ENCODE peak calls at places on chromosomes 6 and 20, in eight cellular contexts. One of them, this sample, is unnamed. For H3K4me1, the result is how much of the 10 kb centered on the place peaks cover.

GRCh38 chr6:132122871-132123270 is 171.7 kb upstream of the CCN2 start:
- DNase-seq in pancreas: no peak
- DNase-seq in A673: peak
- DNase-seq in heart right ventricle: no peak
- DNase-seq in tibial artery: no peak
- DNase-seq in A549: no peak
- DNase-seq in MM.1S: no peak
- DNase-seq in cardiac muscle cell: peak
- DNase-seq in this sample: peak

GRCh38 chr6:151442359-151442758 is 9.6 kb downstream of the RMND1 start:
- DNase-seq in tibial artery: no peak
- DNase-seq in MM.1S: no peak
- DNase-seq in A549: no peak
- DNase-seq in cardiac muscle cell: no peak
- DNase-seq in heart right ventricle: no peak
- DNase-seq in A673: no peak
- DNase-seq in pancreas: no peak
- DNase-seq in this sample: no peak

GRCh38 chr20:56322661-56323060 is 36.1 kb upstream of the FAM210B start:
- DNase-seq in heart right ventricle: no peak
- DNase-seq in A673: no peak
- DNase-seq in tibial artery: no peak
- DNase-seq in pancreas: no peak
- DNase-seq in cardiac muscle cell: no peak
- DNase-seq in MM.1S: no peak
- DNase-seq in A549: no peak
- DNase-seq in this sample: no peak

GRCh38 chr6:43806758-43807227 is 36.8 kb downstream of the VEGFA start:
- DNase-seq in heart right ventricle: no peak
- DNase-seq in tibial artery: no peak
- DNase-seq in A673: no peak
- DNase-seq in pancreas: no peak
- DNase-seq in A549: no peak
- DNase-seq in cardiac muscle cell: no peak
- DNase-seq in MM.1S: no peak
- DNase-seq in this sample: no peak

GRCh38 chr20:50172347-50173013 is 18.1 kb upstream of the CEBPB start:
- DNase-seq in A673: no peak
- DNase-seq in MM.1S: no peak
- DNase-seq in tibial artery: peak
- DNase-seq in heart right ventricle: peak
- DNase-seq in cardiac muscle cell: peak
- DNase-seq in A549: peak
- DNase-seq in pancreas: peak
- DNase-seq in this sample: no peak

GRCh38 chr6:6332873-6333272 is 12.4 kb upstream of the F13A1 start:
- DNase-seq in heart right ventricle: no peak
- DNase-seq in MM.1S: peak
- DNase-seq in A549: no peak
- DNase-seq in cardiac muscle cell: no peak
- DNase-seq in A673: no peak
- DNase-seq in tibial artery: no peak
- DNase-seq in pancreas: no peak
- DNase-seq in this sample: no peak

GRCh38 chr6:163427498-163428254 is 13.2 kb downstream of the QKI start:
- DNase-seq in MM.1S: no peak
- DNase-seq in heart right ventricle: no peak
- DNase-seq in cardiac muscle cell: peak
- DNase-seq in A673: peak
- DNase-seq in pancreas: no peak
- DNase-seq in A549: peak
- DNase-seq in tibial artery: no peak
- DNase-seq in this sample: peak

GRCh38 chr20:20205862-20206236 is 153.5 kb downstream of the CFAP61 start:
- DNase-seq in tibial artery: no peak
- DNase-seq in MM.1S: no peak
- DNase-seq in heart right ventricle: no peak
- DNase-seq in pancreas: no peak
- DNase-seq in A673: no peak
- DNase-seq in cardiac muscle cell: no peak
- DNase-seq in A549: no peak
- DNase-seq in this sample: no peak

GRCh38 chr6:116761779-116762178 is 3.7 kb downstream of the FAM162B start:
- DNase-seq in cardiac muscle cell: no peak
- DNase-seq in A673: no peak
- DNase-seq in MM.1S: no peak
- DNase-seq in A549: no peak
- DNase-seq in pancreas: no peak
- DNase-seq in heart right ventricle: no peak
- DNase-seq in tibial artery: no peak
- DNase-seq in this sample: no peak

GRCh38 chr6:31462026-31462963 is 35.6 kb upstream of the MICB start:
- DNase-seq in pancreas: no peak
- DNase-seq in A673: no peak
- DNase-seq in heart right ventricle: no peak
- DNase-seq in A549: no peak
- DNase-seq in MM.1S: no peak
- DNase-seq in tibial artery: no peak
- DNase-seq in cardiac muscle cell: no peak
- DNase-seq in this sample: no peak

GRCh38 chr20:23634985-23635767 is 2.6 kb downstream of the CST3 start:
- DNase-seq in A673: no peak
- DNase-seq in A549: no peak
- DNase-seq in cardiac muscle cell: no peak
- DNase-seq in heart right ventricle: no peak
- DNase-seq in tibial artery: no peak
- DNase-seq in MM.1S: no peak
- DNase-seq in pancreas: no peak
- DNase-seq in this sample: no peak

GRCh38 chr6:56540950-56541600 is 101.6 kb downstream of the DST start:
- DNase-seq in tibial artery: no peak
- DNase-seq in heart right ventricle: no peak
- DNase-seq in A549: no peak
- DNase-seq in A673: no peak
- DNase-seq in MM.1S: no peak
- DNase-seq in pancreas: no peak
- DNase-seq in cardiac muscle cell: no peak
- DNase-seq in this sample: no peak

GRCh38 chr6:144957236-144957937 is 672.3 kb downstream of the UTRN start:
- DNase-seq in cardiac muscle cell: no peak
- DNase-seq in pancreas: no peak
- DNase-seq in A673: no peak
- DNase-seq in MM.1S: no peak
- DNase-seq in A549: peak
- DNase-seq in heart right ventricle: no peak
- DNase-seq in tibial artery: no peak
- DNase-seq in this sample: no peak

GRCh38 chr6:32108094-32108627 is 977 bp downstream of the TNXB start:
- DNase-seq in MM.1S: no peak
- DNase-seq in tibial artery: peak
- DNase-seq in heart right ventricle: peak
- DNase-seq in A673: peak
- DNase-seq in A549: no peak
- DNase-seq in pancreas: peak
- DNase-seq in cardiac muscle cell: peak
- DNase-seq in this sample: no peak

GRCh38 chr6:17927705-17928104 is 59.7 kb downstream of the KIF13A start:
- DNase-seq in MM.1S: no peak
- DNase-seq in tibial artery: no peak
- DNase-seq in cardiac muscle cell: no peak
- DNase-seq in A673: no peak
- DNase-seq in A549: no peak
- DNase-seq in pancreas: no peak
- DNase-seq in heart right ventricle: peak
- DNase-seq in this sample: no peak

GRCh38 chr20:10985536-10985935 is 311.7 kb upstream of the JAG1 start:
- DNase-seq in MM.1S: no peak
- DNase-seq in tibial artery: no peak
- DNase-seq in A549: peak
- DNase-seq in heart right ventricle: no peak
- DNase-seq in pancreas: no peak
- DNase-seq in A673: no peak
- DNase-seq in cardiac muscle cell: peak
- DNase-seq in this sample: no peak

GRCh38 chr20:10982692-10983091 is 308.9 kb upstream of the JAG1 start:
- DNase-seq in cardiac muscle cell: peak
- DNase-seq in pancreas: no peak
- DNase-seq in heart right ventricle: peak
- DNase-seq in tibial artery: peak
- DNase-seq in A673: no peak
- DNase-seq in A549: peak
- DNase-seq in MM.1S: no peak
- DNase-seq in this sample: peak

GRCh38 chr20:10984294-10984693 is 310.5 kb upstream of the JAG1 start:
- DNase-seq in heart right ventricle: no peak
- DNase-seq in MM.1S: no peak
- DNase-seq in A673: no peak
- DNase-seq in tibial artery: no peak
- DNase-seq in A549: no peak
- DNase-seq in cardiac muscle cell: no peak
- DNase-seq in pancreas: no peak
- DNase-seq in this sample: no peak

GRCh38 chr20:10986586-10986985 is 312.8 kb upstream of the JAG1 start:
- DNase-seq in pancreas: no peak
- DNase-seq in A673: no peak
- DNase-seq in A549: no peak
- DNase-seq in tibial artery: no peak
- DNase-seq in cardiac muscle cell: no peak
- DNase-seq in heart right ventricle: no peak
- DNase-seq in MM.1S: no peak
- DNase-seq in this sample: peak

DNA sequence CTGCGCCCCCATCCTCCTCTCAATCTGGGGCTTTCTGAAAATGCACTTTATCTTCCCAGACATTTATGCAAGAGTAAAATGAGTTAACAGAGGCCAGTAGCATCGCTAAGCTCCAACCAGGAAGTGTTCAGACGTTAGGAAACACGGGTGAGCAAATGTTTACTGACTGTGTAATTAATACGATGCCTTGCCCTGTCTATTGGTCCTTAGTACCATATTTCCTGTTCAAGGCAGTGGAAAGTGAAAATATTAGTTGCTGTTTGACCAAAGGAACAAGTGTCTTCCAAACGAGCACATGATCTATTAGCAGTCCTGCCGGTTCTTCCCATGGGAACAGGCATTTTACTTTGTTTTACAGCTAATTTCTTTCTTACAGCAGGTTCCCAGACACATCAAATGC is 311.1 kb upstream of the JAG1 start:
- DNase-seq in MM.1S: no peak
- DNase-seq in cardiac muscle cell: no peak
- DNase-seq in A549: peak
- DNase-seq in A673: no peak
- DNase-seq in tibial artery: no peak
- DNase-seq in heart right ventricle: no peak
- DNase-seq in pancreas: no peak
- DNase-seq in this sample: no peak
- H3K4me3 ChIP-seq in MM.1S: no peak
- H3K4me3 ChIP-seq in cardiac muscle cell: no peak
- H3K4me3 ChIP-seq in A549: no peak
- H3K4me3 ChIP-seq in A673: no peak
- H3K4me3 ChIP-seq in tibial artery: no peak
- H3K4me3 ChIP-seq in heart right ventricle: no peak
- H3K4me3 ChIP-seq in pancreas: no peak
- H3K4me3 ChIP-seq in this sample: no peak

GRCh38 chr20:63734111-63734945 is 2.1 kb upstream of the LIME1 start:
- DNase-seq in pancreas: peak
- DNase-seq in cardiac muscle cell: no peak
- DNase-seq in A673: no peak
- DNase-seq in tibial artery: no peak
- DNase-seq in heart right ventricle: no peak
- DNase-seq in MM.1S: no peak
- DNase-seq in A549: no peak
- DNase-seq in this sample: no peak

GRCh38 chr20:63734946-63735858 is 1.3 kb upstream of the LIME1 start:
- DNase-seq in heart right ventricle: no peak
- DNase-seq in A673: no peak
- DNase-seq in tibial artery: no peak
- DNase-seq in pancreas: peak
- DNase-seq in MM.1S: no peak
- DNase-seq in cardiac muscle cell: no peak
- DNase-seq in A549: no peak
- DNase-seq in this sample: no peak

GRCh38 chr20:63733117-63733516 is 3.3 kb upstream of the LIME1 start:
- DNase-seq in A549: no peak
- DNase-seq in heart right ventricle: no peak
- DNase-seq in cardiac muscle cell: no peak
- DNase-seq in MM.1S: no peak
- DNase-seq in tibial artery: no peak
- DNase-seq in pancreas: peak
- DNase-seq in A673: no peak
- DNase-seq in this sample: no peak

GRCh38 chr20:63732118-63733095 is 4.1 kb upstream of the LIME1 start:
- DNase-seq in pancreas: no peak
- DNase-seq in tibial artery: no peak
- DNase-seq in cardiac muscle cell: no peak
- DNase-seq in MM.1S: no peak
- DNase-seq in A673: no peak
- DNase-seq in A549: no peak
- DNase-seq in heart right ventricle: no peak
- DNase-seq in this sample: no peak

DNA sequence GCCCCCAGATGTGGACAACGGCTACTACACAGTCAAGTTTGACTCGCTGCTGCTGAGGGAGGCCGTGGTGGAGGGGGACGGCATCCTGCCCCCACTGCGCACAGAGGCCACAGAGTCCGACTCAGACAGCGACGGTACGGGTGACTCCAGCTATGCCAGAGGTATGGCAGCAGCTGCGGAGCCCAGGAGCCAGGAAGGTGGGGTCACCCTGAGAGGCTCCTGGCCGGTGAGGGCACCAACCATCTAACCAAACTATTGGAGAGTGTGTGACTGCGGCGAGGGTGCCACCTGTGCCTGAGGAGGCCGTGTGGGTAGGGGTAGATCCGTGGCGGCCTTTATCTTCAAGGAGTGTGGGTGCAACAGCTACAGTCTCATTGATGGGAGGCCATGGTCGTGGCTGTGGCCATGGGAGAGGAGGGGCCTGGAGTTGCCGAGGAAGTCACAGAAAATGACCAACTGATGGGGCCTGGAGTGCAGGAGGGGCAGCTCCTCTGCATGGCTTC is 2.8 kb upstream of the LIME1 start:
- DNase-seq in A549: no peak
- DNase-seq in heart right ventricle: no peak
- DNase-seq in cardiac muscle cell: no peak
- DNase-seq in MM.1S: no peak
- DNase-seq in pancreas: peak
- DNase-seq in A673: no peak
- DNase-seq in tibial artery: no peak
- DNase-seq in this sample: no peak
- H3K4me1 ChIP-seq in A549: under half
- H3K4me1 ChIP-seq in heart right ventricle: under half
- H3K4me1 ChIP-seq in cardiac muscle cell: under half
- H3K4me1 ChIP-seq in MM.1S: half or more
- H3K4me1 ChIP-seq in pancreas: under half
- H3K4me1 ChIP-seq in A673: under half
- H3K4me1 ChIP-seq in tibial artery: under half
- H3K4me1 ChIP-seq in this sample: under half

GRCh38 chr6:52992980-52993379 is 2.1 kb downstream of the GSTA4 start:
- DNase-seq in MM.1S: no peak
- DNase-seq in tibial artery: no peak
- DNase-seq in A673: no peak
- DNase-seq in heart right ventricle: no peak
- DNase-seq in pancreas: no peak
- DNase-seq in A549: no peak
- DNase-seq in cardiac muscle cell: peak
- DNase-seq in this sample: no peak
- H3K27ac ChIP-seq in MM.1S: no peak
- H3K27ac ChIP-seq in tibial artery: peak
- H3K27ac ChIP-seq in A673: no peak
- H3K27ac ChIP-seq in heart right ventricle: peak
- H3K27ac ChIP-seq in pancreas: no peak
- H3K27ac ChIP-seq in A549: no peak
- H3K27ac ChIP-seq in cardiac muscle cell: no peak
- H3K27ac ChIP-seq in this sample: no peak

GRCh38 chr20:41231850-41232249 is 85.7 kb downstream of the ZHX3 start:
- DNase-seq in A673: no peak
- DNase-seq in MM.1S: no peak
- DNase-seq in tibial artery: no peak
- DNase-seq in pancreas: no peak
- DNase-seq in A549: no peak
- DNase-seq in cardiac muscle cell: no peak
- DNase-seq in heart right ventricle: no peak
- DNase-seq in this sample: no peak
- H3K4me3 ChIP-seq in A673: no peak
- H3K4me3 ChIP-seq in MM.1S: no peak
- H3K4me3 ChIP-seq in tibial artery: no peak
- H3K4me3 ChIP-seq in pancreas: no peak
- H3K4me3 ChIP-seq in A549: no peak
- H3K4me3 ChIP-seq in cardiac muscle cell: no peak
- H3K4me3 ChIP-seq in heart right ventricle: no peak
- H3K4me3 ChIP-seq in this sample: no peak

This sample was measured in SJSA1.